ENCODE peak calls at places on chromosomes 12 and 14, in nine cellular contexts. K, E, W, Q, F, Y, T, L and X are unnamed samples.
A peak's percentile ranks its signal among the peaks of the same experiment; 100 is the strongest.

GRCh38 chr14:33285902-33286700 is 347.4 kb downstream of the NPAS3 start:
- DNase-seq in T (no peak), Y (no peak), K (no peak), E (no peak), Q (no peak), L (no peak), F (no peak), W (peak; percentile 63), X (no peak)

GRCh38 chr14:76261371-76261811 is 109.7 kb downstream of the GPATCH2L start:
- DNase-seq in L (peak; percentile 61), F (no peak), E (no peak), K (no peak), W (peak; percentile 62), T (no peak), Y (peak; percentile 26), Q (peak; percentile 57), X (no peak)

GRCh38 chr14:52834440-52834842 is 43.0 kb upstream of the GNPNAT1 start:
- DNase-seq in Y (no peak), Q (no peak), E (no peak), L (peak; percentile 82), T (no peak), W (no peak), K (no peak), F (no peak), X (no peak)

GRCh38 chr12:105271364-105271763 is 35.4 kb upstream of the APPL2 start:
- DNase-seq in L (no peak), Y (no peak), Q (no peak), T (no peak), E (no peak), W (no peak), F (no peak), K (no peak), X (no peak)

GRCh38 chr12:130345292-130345691 is 7.6 kb downstream of the PIWIL1 start:
- DNase-seq in L (no peak), T (no peak), K (no peak), F (no peak), Q (no peak), E (no peak), W (no peak), Y (no peak), X (no peak)

GRCh38 chr12:30692470-30692869 is 3.2 kb downstream of the IPO8 start:
- DNase-seq in E (peak; percentile 28), T (no peak), Y (no peak), Q (no peak), W (no peak), L (peak; percentile 27), K (no peak), F (no peak), X (no peak)

GRCh38 chr14:77305696-77306095 is 15.0 kb downstream of the POMT2 start:
- DNase-seq in K (peak; percentile 64), Q (no peak), Y (no peak), T (no peak), W (no peak), F (no peak), L (no peak), E (no peak), X (no peak)

GRCh38 chr14:20294636-20295035 is 11.1 kb downstream of the TTC5 start:
- DNase-seq in W (no peak), Y (no peak), E (no peak), Q (no peak), K (no peak), F (no peak), L (no peak), T (no peak), X (no peak)

GRCh38 chr12:12336049-12336411 is 14.0 kb downstream of the MANSC1 start:
- DNase-seq in L (peak; percentile 78), E (no peak), T (no peak), W (peak; percentile 60), Q (no peak), Y (no peak), F (no peak), K (no peak), X (no peak)

GRCh38 chr12:99644629-99645028 is 2.9 kb upstream of the GARIN6 start:
- DNase-seq in Y (no peak), L (no peak), K (no peak), Q (no peak), E (no peak), F (no peak), W (no peak), T (no peak), X (no peak)

GRCh38 chr12:63811334-63811733 is 31.6 kb downstream of the RXYLT1 start:
- DNase-seq in K (no peak), W (no peak), F (no peak), E (no peak), Q (no peak), Y (no peak), L (no peak), T (no peak), X (no peak)

GRCh38 chr14:84825481-84825880 is 704.5 kb upstream of the FLRT2 start:
- DNase-seq in F (no peak), L (peak; percentile 56), E (no peak), Q (no peak), Y (no peak), K (no peak), W (peak; percentile 31), T (no peak), X (no peak)

GRCh38 chr12:12010277-12011031 is 60.3 kb upstream of the BCL2L14 start:
- DNase-seq in F (peak; percentile 69), E (no peak), L (peak; percentile 91), K (peak; percentile 64), Q (peak; percentile 54), T (peak; percentile 55), W (no peak), Y (peak; percentile 77), X (peak; percentile 77)

GRCh38 chr14:70664698-70665447 is 23.2 kb downstream of the TTC9 start:
- DNase-seq in T (no peak), Q (no peak), W (no peak), E (no peak), L (no peak), Y (no peak), F (no peak), K (no peak), X (no peak)

GRCh38 chr14:70663707-70664179 is 22.0 kb downstream of the TTC9 start:
- DNase-seq in E (no peak), T (no peak), L (peak; percentile 37), Y (no peak), K (no peak), W (no peak), Q (no peak), F (no peak), X (no peak)

GRCh38 chr14:70662080-70662479 is 20.4 kb downstream of the TTC9 start:
- DNase-seq in E (no peak), W (no peak), F (no peak), L (no peak), Q (no peak), K (no peak), Y (no peak), T (no peak), X (no peak)

GRCh38 chr14:70660967-70661871 is 19.5 kb downstream of the TTC9 start:
- DNase-seq in E (no peak), F (no peak), K (no peak), Y (no peak), L (no peak), W (no peak), Q (no peak), T (no peak), X (no peak)

DNA sequence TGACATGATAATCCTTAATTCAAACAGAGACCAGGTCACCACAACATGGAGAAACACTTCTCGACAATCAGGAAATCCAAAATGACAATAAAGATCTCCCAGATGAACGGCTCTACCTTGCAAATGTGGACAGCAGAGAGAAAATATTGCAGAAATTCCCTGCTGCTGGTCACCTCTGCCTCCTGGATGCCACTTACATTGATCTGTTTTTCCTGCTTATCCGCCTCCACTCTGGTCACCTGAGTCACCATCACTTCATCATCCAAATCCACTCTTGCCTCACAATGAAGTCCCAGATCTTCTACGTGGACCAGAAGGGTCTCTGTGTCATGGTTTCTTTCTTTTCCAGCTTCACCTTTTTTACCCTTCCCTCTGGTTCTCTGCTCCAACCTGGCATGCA is 21.1 kb downstream of the TTC9 start:
- DNase-seq in Q (no peak), W (no peak), E (no peak), L (no peak), Y (no peak), K (no peak), T (no peak), F (no peak), X (no peak)
- H3K27ac ChIP-seq in Q (no peak overlapping the region), W (no peak overlapping the region), E (no peak overlapping the region), L (no peak overlapping the region), Y (no peak overlapping the region), K (no peak overlapping the region), T (no peak overlapping the region), F (no peak overlapping the region), X (no peak overlapping the region)

DNA sequence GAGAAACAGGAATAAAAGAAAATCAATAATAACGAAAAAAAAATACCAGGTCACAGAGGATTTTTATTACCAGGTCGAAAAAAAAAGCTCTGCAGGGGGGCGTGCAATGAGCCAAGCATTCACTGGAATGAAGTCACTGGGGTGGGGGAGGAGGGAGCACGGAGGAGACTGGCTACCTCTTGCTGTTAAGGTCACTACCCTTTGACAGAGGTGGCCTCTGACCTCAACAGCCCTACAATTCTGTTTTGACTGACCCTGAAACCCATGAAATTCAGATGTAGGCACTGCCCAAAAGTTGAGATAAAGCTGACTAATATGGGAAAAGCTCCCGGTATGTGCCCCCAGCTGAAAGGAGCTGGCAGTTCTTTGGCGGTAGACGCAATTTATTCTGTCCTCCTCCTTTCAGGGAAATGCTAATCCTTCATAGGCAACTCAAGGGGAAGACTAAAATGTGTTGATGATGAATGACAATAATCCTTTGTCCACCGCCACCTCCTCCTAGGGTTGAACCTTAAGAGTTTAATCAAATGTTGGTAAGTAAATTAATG is 6.5 kb upstream of the RIC8B start:
- DNase-seq in W (peak; percentile 75), K (no peak), Q (peak; percentile 88), T (no peak), F (no peak), Y (no peak), L (peak; percentile 64), E (no peak), X (no peak)
- H3K4me3 ChIP-seq in W (no peak overlapping the region), K (no peak overlapping the region), Q (no peak overlapping the region), T (no peak overlapping the region), F (no peak overlapping the region), Y (no peak overlapping the region), L (no peak overlapping the region), E (no peak overlapping the region), X (no peak overlapping the region)

GRCh38 chr12:70645494-70646317 is 8.5 kb upstream of the PTPRB start:
- DNase-seq in Y (peak; percentile 83), E (peak; percentile 60), L (peak; percentile 95), F (peak; percentile 63), T (no peak), W (peak; percentile 65), Q (peak; percentile 68), K (no peak), X (no peak)
- H3K27ac ChIP-seq in Y (peak overlapping the region; percentile 3), E (no peak overlapping the region), L (peak overlapping the region; percentile 94), F (peak overlapping the region; percentile 12), T (peak overlapping the region; percentile 15), W (no peak overlapping the region), Q (no peak overlapping the region), K (no peak overlapping the region), X (no peak overlapping the region)

DNA sequence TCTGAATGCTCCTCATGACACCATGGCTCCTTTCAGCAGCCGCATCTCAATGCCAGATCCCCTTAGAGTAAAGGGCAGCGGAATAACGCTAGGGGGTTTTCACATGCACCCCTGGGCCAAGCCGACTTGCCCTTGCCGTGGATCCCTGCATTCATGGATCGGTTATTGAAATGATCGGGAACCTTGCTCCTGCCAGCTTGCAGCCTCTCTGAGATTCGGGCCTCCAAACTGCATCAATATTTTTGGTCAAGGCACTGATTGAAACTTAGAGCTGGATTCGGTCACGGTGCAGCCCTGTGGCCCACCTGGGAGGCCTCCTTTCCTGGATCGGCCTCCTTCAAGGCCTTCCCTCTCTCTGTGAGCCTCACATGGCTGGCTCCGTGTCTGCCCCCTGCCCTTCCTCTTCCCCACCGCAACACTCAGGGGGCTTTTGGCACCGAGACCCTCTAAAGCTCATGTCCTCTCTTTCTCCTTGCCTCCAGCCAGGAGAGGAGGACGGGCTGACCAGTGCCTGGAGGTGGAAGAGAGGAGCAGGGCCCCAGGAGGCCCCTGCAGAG is 1.8 kb downstream of the PTPN6 start:
- DNase-seq in K (no peak), F (no peak), T (no peak), W (no peak), E (no peak), L (no peak), Y (no peak), Q (no peak), X (no peak)
- H3K4me3 ChIP-seq in K (peak overlapping the region; percentile 49), F (peak overlapping the region; percentile 45), T (peak overlapping the region; percentile 57), W (no peak overlapping the region), E (no peak overlapping the region), L (no peak overlapping the region), Y (peak overlapping the region; percentile 43), Q (no peak overlapping the region), X (peak overlapping the region; percentile 35)